ENCODE peak calls at places on chromosomes 13 and 19, in six cellular contexts. V is stomach; S is activated naive CD8-positive, alpha-beta T cell treated with anti-CD3 and anti-CD28 coated beads, Interleukin-2, amount 50 U/mL, for 24 hours; E is mucosa of descending colon; W is heart left ventricle; I is caudate nucleus. P is an unnamed sample.

GRCh38 chr13:27188239-27188638 is 16.6 kb upstream of the USP12 start:
- DNase-seq in V (no peak), S (no peak), E (no peak), W (no peak), I (no peak), P (no peak)

GRCh38 chr19:18987456-18987855 is 45.9 kb downstream of the SUGP2 start:
- DNase-seq in V (no peak), S (no peak), E (no peak), W (no peak), I (no peak), P (no peak)

GRCh38 chr19:7007859-7008258 is 13.4 kb downstream of the MBD3L2B start:
- DNase-seq in V (no peak), S (no peak), E (no peak), W (no peak), I (no peak), P (no peak)

GRCh38 chr13:87867426-87867825 is 196.3 kb downstream of the SLITRK5 start:
- DNase-seq in V (no peak), S (no peak), E (no peak), W (no peak), I (no peak), P (no peak)

GRCh38 chr13:30806784-30807183 is 71.4 kb downstream of the ALOX5AP start:
- DNase-seq in V (no peak), S (no peak), E (no peak), W (no peak), I (no peak), P (no peak)

GRCh38 chr13:42804244-42804868 is 23.0 kb downstream of the FAM216B start:
- DNase-seq in V (no peak), S (no peak), E (no peak), W (no peak), I (no peak), P (no peak)

GRCh38 chr13:106276876-106277275 is 258.6 kb downstream of the EFNB2 start:
- DNase-seq in V (no peak), S (no peak), E (no peak), W (no peak), I (no peak), P (no peak)

GRCh38 chr19:51830263-51830662 is 35.3 kb downstream of the FPR3 start:
- DNase-seq in V (no peak), S (no peak), E (no peak), W (no peak), I (no peak), P (no peak)

GRCh38 chr13:110617326-110618072 is 2.2 kb downstream of the NAXD start:
- DNase-seq in V (peak; percentile 85), S (no peak), E (no peak), W (no peak), I (no peak), P (no peak)

GRCh38 chr13:78608254-78608704 is 4.9 kb upstream of the POU4F1 start:
- DNase-seq in V (no peak), S (no peak), E (no peak), W (no peak), I (no peak), P (no peak)

GRCh38 chr19:39971380-39971841 is 446 bp downstream of the PSMC4 start:
- DNase-seq in V (peak; percentile 26), S (no peak), E (peak; percentile 65), W (no peak), I (no peak), P (no peak)

P was measured in left ventricle myocardium superior.